ENCODE peak calls at places on chromosomes 4 and X, in nine cellular contexts. S, W, X, R, G, P, A, L and B are unnamed samples.

GRCh38 chr4:3759236-3759635 is 6.9 kb upstream of the ADRA2C start:
- DNase-seq in S (no peak), W (no peak), X (no peak), R (no peak), G (no peak), P (no peak), A (no peak), L (no peak), B (no peak)

GRCh38 chr4:137955615-137956014 is 286.5 kb downstream of the SLC7A11 start:
- DNase-seq in S (no peak), W (no peak), X (no peak), R (no peak), G (no peak), P (no peak), A (no peak), L (no peak), B (no peak)

GRCh38 chr4:177706916-177707315 is 264.7 kb upstream of the AGA start:
- DNase-seq in S (no peak), W (no peak), X (no peak), R (no peak), G (no peak), P (no peak), A (no peak), L (no peak), B (no peak)

GRCh38 chr4:146255874-146256273 is 41.5 kb downstream of the REELD1 start:
- DNase-seq in S (no peak), W (no peak), X (no peak), R (peak), G (no peak), P (no peak), A (no peak), L (no peak), B (peak)

GRCh38 chr4:165991325-165992180 is 118.5 kb downstream of the TLL1 start:
- DNase-seq in S (no peak), W (no peak), X (no peak), R (no peak), G (no peak), P (no peak), A (no peak), L (no peak), B (peak)

GRCh38 chr4:154332681-154333421 is 158.7 kb downstream of the DCHS2 start:
- DNase-seq in S (peak), W (peak), X (no peak), R (peak), G (no peak), P (peak), A (peak), L (no peak), B (no peak)

GRCh38 chr4:118281611-118282442 is 71.0 kb downstream of the PRSS12 start:
- DNase-seq in S (no peak), W (peak), X (no peak), R (peak), G (no peak), P (no peak), A (no peak), L (no peak), B (peak)

GRCh38 chr4:85952518-85952917 is 407.3 kb downstream of the MAPK10 start:
- DNase-seq in S (no peak), W (no peak), X (no peak), R (peak), G (no peak), P (no peak), A (no peak), L (no peak), B (peak)

GRCh38 chr4:37968747-37969146 is 8.5 kb downstream of the PTTG2 start:
- DNase-seq in S (no peak), W (no peak), X (no peak), R (no peak), G (no peak), P (no peak), A (no peak), L (no peak), B (no peak)

GRCh38 chrX:41027388-41027787 is 57.9 kb upstream of the USP9X start:
- DNase-seq in S (no peak), W (no peak), X (no peak), R (peak), G (no peak), P (no peak), A (no peak), L (no peak), B (peak)

GRCh38 chrX:34656842-34657780 is at the start of gene TMEM47:
- DNase-seq in S (no peak), W (peak), X (no peak), R (peak), G (peak), P (peak), A (no peak), L (peak), B (peak)

GRCh38 chr4:100428051-100428450 is 89.8 kb downstream of the EMCN start:
- DNase-seq in S (no peak), W (no peak), X (no peak), R (peak), G (no peak), P (no peak), A (no peak), L (no peak), B (peak)

GRCh38 chr4:169278669-169279068 is 7.9 kb upstream of the SH3RF1 start:
- DNase-seq in S (no peak), W (no peak), X (no peak), R (no peak), G (no peak), P (no peak), A (no peak), L (no peak), B (no peak)

GRCh38 chrX:129678176-129678880 is 23.6 kb upstream of the APLN start:
- DNase-seq in S (peak), W (no peak), X (no peak), R (no peak), G (peak), P (peak), A (peak), L (no peak), B (no peak)

GRCh38 chr4:80370635-80371034 is 35.1 kb downstream of the CFAP299 start:
- DNase-seq in S (no peak), W (no peak), X (no peak), R (no peak), G (no peak), P (no peak), A (no peak), L (no peak), B (no peak)

GRCh38 chr4:114694770-114695169 is 96.2 kb downstream of the UGT8 start:
- DNase-seq in S (no peak), W (no peak), X (no peak), R (peak), G (no peak), P (no peak), A (peak), L (no peak), B (peak)

GRCh38 chr4:55819634-55820033 is at the start of gene EXOC1L:
- DNase-seq in S (no peak), W (peak), X (no peak), R (no peak), G (no peak), P (peak), A (no peak), L (no peak), B (no peak)

GRCh38 chr4:59848457-59848856 is 1351.7 kb upstream of the ADGRL3 start:
- DNase-seq in S (no peak), W (peak), X (no peak), R (no peak), G (no peak), P (no peak), A (no peak), L (no peak), B (no peak)

GRCh38 chr4:47882228-47882627 is 32.2 kb downstream of the NFXL1 start:
- DNase-seq in S (no peak), W (no peak), X (no peak), R (peak), G (no peak), P (no peak), A (no peak), L (no peak), B (no peak)

GRCh38 chrX:121876316-121876715 is 828.9 kb downstream of the GLUD2 start:
- DNase-seq in S (no peak), W (no peak), X (no peak), R (no peak), G (no peak), P (no peak), A (no peak), L (no peak), B (peak)

GRCh38 chr4:149145803-149146202 is 669.8 kb downstream of the IQCM start:
- DNase-seq in S (no peak), W (no peak), X (no peak), R (peak), G (no peak), P (no peak), A (no peak), L (no peak), B (peak)

GRCh38 chrX:50402886-50403285 is 67.7 kb downstream of the DGKK start:
- DNase-seq in S (no peak), W (no peak), X (no peak), R (no peak), G (no peak), P (no peak), A (no peak), L (no peak), B (no peak)

GRCh38 chr4:57044279-57044678 is 65.6 kb downstream of the POLR2B start:
- DNase-seq in S (no peak), W (no peak), X (no peak), R (peak), G (no peak), P (no peak), A (no peak), L (no peak), B (no peak)

GRCh38 chrX:18793601-18794089 is 86.2 kb downstream of the PPEF1 start:
- DNase-seq in S (no peak), W (peak), X (no peak), R (no peak), G (no peak), P (no peak), A (no peak), L (no peak), B (no peak)

GRCh38 chrX:34638116-34638515 is 19.0 kb downstream of the TMEM47 start:
- DNase-seq in S (no peak), W (no peak), X (no peak), R (peak), G (no peak), P (no peak), A (no peak), L (no peak), B (no peak)

GRCh38 chrX:24339911-24340310 is 20.5 kb upstream of the SUPT20HL1 start:
- DNase-seq in S (no peak), W (no peak), X (no peak), R (no peak), G (no peak), P (no peak), A (no peak), L (no peak), B (no peak)

GRCh38 chr4:157095716-157096115 is 19.8 kb downstream of the GLRB start:
- DNase-seq in S (no peak), W (no peak), X (no peak), R (no peak), G (no peak), P (no peak), A (no peak), L (no peak), B (no peak)

GRCh38 chr4:70855464-70855863 is 15.8 kb upstream of the GRSF1 start:
- DNase-seq in S (no peak), W (no peak), X (no peak), R (no peak), G (no peak), P (no peak), A (no peak), L (no peak), B (peak)

GRCh38 chrX:39665830-39666518 is 431.8 kb downstream of the BCOR start:
- DNase-seq in S (no peak), W (no peak), X (no peak), R (peak), G (no peak), P (no peak), A (no peak), L (no peak), B (peak)

GRCh38 chr4:71266090-71266794 is 72.6 kb upstream of the SLC4A4 start:
- DNase-seq in S (no peak), W (no peak), X (no peak), R (peak), G (no peak), P (no peak), A (no peak), L (no peak), B (peak)

GRCh38 chr4:3112979-3113469 is 38.5 kb downstream of the HTT start:
- DNase-seq in S (no peak), W (no peak), X (no peak), R (peak), G (no peak), P (no peak), A (no peak), L (no peak), B (peak)

GRCh38 chr4:137394000-137394399 is 138.3 kb downstream of the PCDH18 start:
- DNase-seq in S (no peak), W (no peak), X (no peak), R (no peak), G (no peak), P (no peak), A (no peak), L (no peak), B (no peak)

GRCh38 chr4:124334119-124334518 is 378.4 kb downstream of the ANKRD50 start:
- DNase-seq in S (no peak), W (peak), X (no peak), R (peak), G (peak), P (peak), A (no peak), L (no peak), B (peak)

GRCh38 chr4:114178392-114178791 is 198.9 kb upstream of the ARSJ start:
- DNase-seq in S (no peak), W (no peak), X (no peak), R (no peak), G (no peak), P (no peak), A (no peak), L (no peak), B (peak)

GRCh38 chr4:89110986-89111832 is at the start of gene TIGD2:
- DNase-seq in S (peak), W (peak), X (peak), R (peak), G (peak), P (peak), A (peak), L (peak), B (peak)

GRCh38 chr4:89111833-89112563 is 665 bp downstream of the TIGD2 start:
- DNase-seq in S (no peak), W (no peak), X (no peak), R (peak), G (no peak), P (no peak), A (no peak), L (no peak), B (peak)

GRCh38 chr4:89108068-89108467 is 3.3 kb upstream of the TIGD2 start:
- DNase-seq in S (no peak), W (no peak), X (no peak), R (no peak), G (no peak), P (no peak), A (no peak), L (no peak), B (no peak)

GRCh38 chr4:89109841-89110540 is 1.3 kb upstream of the TIGD2 start:
- DNase-seq in S (no peak), W (no peak), X (no peak), R (no peak), G (no peak), P (no peak), A (no peak), L (no peak), B (no peak)

GRCh38 chr4:89110541-89110985 is 770 bp upstream of the TIGD2 start:
- DNase-seq in S (no peak), W (peak), X (no peak), R (no peak), G (no peak), P (no peak), A (no peak), L (no peak), B (no peak)
- H3K27ac ChIP-seq in S (no peak), W (no peak), X (peak), R (no peak), G (peak), P (peak), A (peak), L (peak), B (peak)

GRCh38 chr4:40536032-40536431 is 93.6 kb downstream of the RBM47 start:
- DNase-seq in S (no peak), W (no peak), X (no peak), R (no peak), G (no peak), P (no peak), A (no peak), L (no peak), B (no peak)
- H3K27ac ChIP-seq in S (no peak), W (no peak), X (no peak), R (no peak), G (no peak), P (no peak), A (no peak), L (no peak), B (no peak)

DNA sequence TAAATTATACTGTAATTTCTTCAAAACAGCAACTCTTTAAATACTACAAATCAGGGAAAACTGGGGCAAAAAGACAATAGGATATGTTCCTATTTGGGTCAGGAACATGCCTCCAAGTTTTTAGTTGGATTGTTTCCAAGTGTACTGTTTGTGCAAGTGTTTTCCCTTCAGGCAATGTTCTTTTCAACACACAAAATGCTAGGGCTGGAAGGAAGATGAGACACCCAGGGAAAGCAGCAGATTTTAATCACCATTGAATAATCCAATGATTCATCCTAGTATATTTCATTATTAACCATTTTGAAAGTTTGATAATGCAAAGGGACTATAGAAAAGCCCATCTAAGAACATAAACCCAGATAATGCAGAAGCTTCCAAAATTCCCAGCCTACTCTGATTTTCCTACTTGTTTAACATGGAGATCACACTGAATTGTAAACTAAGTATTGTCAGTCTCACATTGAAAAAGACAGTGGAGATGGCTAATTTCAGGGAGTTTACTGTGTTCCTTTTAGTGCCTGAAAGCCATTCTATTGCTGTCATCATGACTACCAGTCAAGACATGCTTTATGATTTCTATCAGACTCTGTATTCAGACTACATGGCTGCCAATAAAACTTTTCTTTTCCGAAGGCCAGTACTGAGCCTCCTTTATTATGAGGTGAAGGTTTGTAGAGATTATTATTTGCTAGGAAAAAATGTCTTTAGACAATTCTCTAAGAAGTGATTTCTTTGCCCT is 38.6 kb downstream of the COL4A6 start:
- DNase-seq in S (no peak), W (no peak), X (no peak), R (peak), G (no peak), P (no peak), A (no peak), L (no peak), B (peak)
- H3K27ac ChIP-seq in S (no peak), W (no peak), X (peak), R (no peak), G (no peak), P (no peak), A (no peak), L (no peak), B (no peak)

DNA sequence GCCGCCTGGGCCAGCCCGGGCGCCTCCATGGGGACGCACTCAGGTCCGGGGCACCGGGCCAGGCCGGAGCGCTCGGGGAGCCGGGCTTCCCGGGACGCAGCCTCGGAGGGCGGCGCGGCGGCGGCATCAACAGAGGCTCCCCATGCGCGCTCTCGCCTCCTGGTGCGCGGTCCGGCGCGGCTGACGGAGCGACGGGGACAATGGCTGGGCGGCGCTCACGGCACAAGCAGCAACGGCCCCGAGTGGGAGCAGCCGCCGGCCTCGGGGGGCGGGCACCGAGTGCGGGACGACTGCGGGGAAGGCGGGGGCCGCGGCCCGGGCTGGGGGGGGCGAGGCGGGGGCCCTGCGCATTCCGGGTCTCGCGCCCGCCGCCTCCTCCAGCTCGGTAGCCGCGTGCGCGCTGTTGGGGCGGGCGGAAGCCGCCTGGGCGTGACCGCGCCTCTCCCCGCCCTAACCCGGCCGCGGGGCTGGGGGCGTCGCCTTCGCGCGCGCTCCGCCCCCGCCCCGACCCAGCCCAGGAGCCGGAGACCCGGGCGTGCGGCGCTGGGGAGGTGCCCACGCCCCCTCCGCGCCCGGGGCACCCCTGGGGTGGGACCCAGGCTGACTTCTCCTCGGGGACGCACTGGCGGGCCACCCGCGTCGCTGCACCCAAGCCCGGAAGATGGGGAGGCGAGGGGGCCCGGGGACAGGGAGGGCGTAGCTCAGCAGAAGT is at the start of gene PRKX:
- DNase-seq in S (peak), W (peak), X (peak), R (peak), G (peak), P (peak), A (peak), L (no peak), B (peak)
- H3K27ac ChIP-seq in S (peak), W (no peak), X (peak), R (peak), G (peak), P (peak), A (peak), L (peak), B (no peak)